ENCODE peak calls at places on chromosomes 16 and 17, in nine cellular contexts. K is NCI-H510A; J is C1 segment of cervical spinal cord; C is neural crest cell; D is HS-27A; B is stimulated activated CD8-positive, alpha-beta memory T cell treated with anti-CD3 and anti-CD28 coated beads, Interleukin-7, amount 100 ng/mL, for 24 hours; U is GM13976; T is CD8-positive, alpha-beta T cell; E is KBM-7. L is an unnamed sample.

GRCh38 chr16:26981266-26981938 is 85.3 kb upstream of the C16orf82 start:
- DNase-seq in D (no peak), J (no peak), B (no peak), C (no peak), T (no peak), K (no peak), E (no peak), U (no peak), L (no peak)

GRCh38 chr16:51762081-51762995 is 611.3 kb upstream of the SALL1 start:
- DNase-seq in K (peak), B (peak), J (peak), E (peak), D (peak), C (peak), T (peak), U (peak), L (peak)

GRCh38 chr17:60535382-60536279 is 9.6 kb upstream of the APPBP2 start:
- DNase-seq in D (no peak), C (no peak), J (no peak), U (no peak), T (no peak), K (no peak), E (no peak), B (no peak), L (no peak)

GRCh38 chr16:74778646-74779045 is 4.0 kb upstream of the FA2H start:
- DNase-seq in C (no peak), U (no peak), B (no peak), T (no peak), K (peak), D (no peak), J (no peak), E (no peak), L (no peak)

GRCh38 chr17:1047886-1048470 is 51.0 kb downstream of the TIMM22 start:
- DNase-seq in J (no peak), U (no peak), D (no peak), B (no peak), C (no peak), T (no peak), K (no peak), E (no peak), L (no peak)

GRCh38 chr17:63718981-63719380 is 19.1 kb upstream of the LIMD2 start:
- DNase-seq in E (no peak), K (no peak), C (no peak), J (no peak), T (no peak), U (no peak), D (no peak), B (no peak), L (no peak)

GRCh38 chr17:9798724-9799123 is 7.3 kb upstream of the DHRS7C start:
- DNase-seq in T (no peak), U (no peak), K (no peak), B (no peak), J (no peak), C (no peak), D (no peak), E (no peak), L (no peak)

GRCh38 chr17:74404218-74404617 is 27.7 kb upstream of the GPRC5C start:
- DNase-seq in T (no peak), J (no peak), C (no peak), U (no peak), B (no peak), K (no peak), E (no peak), D (no peak), L (no peak)

GRCh38 chr16:28200661-28201060 is 11.1 kb downstream of the XPO6 start:
- DNase-seq in U (no peak), E (no peak), B (no peak), D (no peak), J (no peak), K (no peak), T (no peak), C (no peak), L (no peak)

GRCh38 chr17:8488931-8489330 is 53.2 kb downstream of the NDEL1 start:
- DNase-seq in C (no peak), K (no peak), D (peak), T (no peak), E (no peak), B (no peak), U (no peak), J (no peak), L (no peak)

GRCh38 chr17:62666801-62667591 is 39.5 kb downstream of the MRC2 start:
- DNase-seq in U (peak), E (no peak), B (no peak), J (no peak), T (no peak), K (no peak), C (no peak), D (no peak), L (no peak)

GRCh38 chr16:85750827-85751641 is at the start of gene C16orf74:
- DNase-seq in C (peak), U (peak), J (no peak), T (no peak), B (no peak), D (no peak), E (no peak), K (peak), L (peak)

GRCh38 chr17:27817731-27818130 is 17.4 kb upstream of the NOS2 start:
- DNase-seq in D (no peak), B (no peak), T (no peak), K (no peak), U (no peak), J (no peak), E (no peak), C (no peak), L (no peak)

GRCh38 chr17:76136276-76137025 is 4.6 kb downstream of the FOXJ1 start:
- DNase-seq in U (no peak), E (no peak), T (no peak), B (no peak), C (no peak), K (no peak), D (no peak), J (no peak), L (no peak)

GRCh38 chr16:19783847-19784736 is 66.0 kb downstream of the IQCK start:
- DNase-seq in J (no peak), E (no peak), K (no peak), U (no peak), C (no peak), D (no peak), T (no peak), B (no peak), L (no peak)

GRCh38 chr16:82753821-82754220 is 127.1 kb downstream of the CDH13 start:
- DNase-seq in C (no peak), E (no peak), U (no peak), K (no peak), B (no peak), D (no peak), J (no peak), T (no peak), L (no peak)

L was measured in HAP-1.